ENCODE peak calls at places on chromosomes 11 and 22, in ten cellular contexts. One of them, this sample, is unnamed.

GRCh38 chr22:43796567-43796966 is 15.5 kb downstream of the EFCAB6 start:
- DNase-seq in HCT116: peak; percentile 6
- DNase-seq in nephron progenitor cell: no peak
- DNase-seq in astrocyte of the spinal cord: peak; percentile 29
- DNase-seq in RWPE2: no peak
- DNase-seq in GM20000: no peak
- DNase-seq in AG04449: peak; percentile 34
- DNase-seq in endothelial cell: peak; percentile 16
- DNase-seq in vagina: no peak
- DNase-seq in colonic mucosa: no peak
- DNase-seq in this sample: peak; percentile 53

GRCh38 chr22:31045900-31046587 is 35.1 kb upstream of the SMTN start:
- DNase-seq in HCT116: no peak
- DNase-seq in nephron progenitor cell: no peak
- DNase-seq in astrocyte of the spinal cord: no peak
- DNase-seq in RWPE2: no peak
- DNase-seq in GM20000: no peak
- DNase-seq in AG04449: no peak
- DNase-seq in endothelial cell: peak; percentile 40
- DNase-seq in vagina: no peak
- DNase-seq in colonic mucosa: no peak
- DNase-seq in this sample: no peak

GRCh38 chr11:63829823-63830489 is 9.0 kb upstream of the MARK2 start:
- DNase-seq in HCT116: no peak
- DNase-seq in nephron progenitor cell: peak; percentile 39
- DNase-seq in astrocyte of the spinal cord: peak; percentile 26
- DNase-seq in RWPE2: no peak
- DNase-seq in GM20000: no peak
- DNase-seq in AG04449: no peak
- DNase-seq in endothelial cell: peak; percentile 54
- DNase-seq in vagina: no peak
- DNase-seq in colonic mucosa: no peak
- DNase-seq in this sample: no peak

GRCh38 chr11:133064152-133064877 is 468.0 kb downstream of the OPCML start:
- DNase-seq in HCT116: no peak
- DNase-seq in nephron progenitor cell: peak; percentile 89
- DNase-seq in astrocyte of the spinal cord: peak; percentile 72
- DNase-seq in RWPE2: no peak
- DNase-seq in GM20000: peak; percentile 23
- DNase-seq in AG04449: peak; percentile 23
- DNase-seq in endothelial cell: peak; percentile 92
- DNase-seq in vagina: no peak
- DNase-seq in colonic mucosa: no peak
- DNase-seq in this sample: no peak

GRCh38 chr11:123585721-123586120 is 68.7 kb downstream of the SCN3B start:
- DNase-seq in HCT116: no peak
- DNase-seq in nephron progenitor cell: no peak
- DNase-seq in astrocyte of the spinal cord: no peak
- DNase-seq in RWPE2: no peak
- DNase-seq in GM20000: no peak
- DNase-seq in AG04449: no peak
- DNase-seq in endothelial cell: no peak
- DNase-seq in vagina: no peak
- DNase-seq in colonic mucosa: no peak
- DNase-seq in this sample: no peak

GRCh38 chr11:128831781-128832497 is 35.2 kb downstream of the KCNJ1 start:
- DNase-seq in HCT116: no peak
- DNase-seq in nephron progenitor cell: no peak
- DNase-seq in astrocyte of the spinal cord: no peak
- DNase-seq in RWPE2: no peak
- DNase-seq in GM20000: peak; percentile 47
- DNase-seq in AG04449: no peak
- DNase-seq in endothelial cell: no peak
- DNase-seq in vagina: no peak
- DNase-seq in colonic mucosa: no peak
- DNase-seq in this sample: no peak

GRCh38 chr11:131838016-131838415 is 467.6 kb downstream of the NTM start:
- DNase-seq in HCT116: no peak
- DNase-seq in nephron progenitor cell: no peak
- DNase-seq in astrocyte of the spinal cord: no peak
- DNase-seq in RWPE2: no peak
- DNase-seq in GM20000: no peak
- DNase-seq in AG04449: no peak
- DNase-seq in endothelial cell: no peak
- DNase-seq in vagina: no peak
- DNase-seq in colonic mucosa: no peak
- DNase-seq in this sample: no peak

GRCh38 chr11:225734-226453 is 10.2 kb downstream of the SIRT3 start:
- DNase-seq in HCT116: no peak
- DNase-seq in nephron progenitor cell: no peak
- DNase-seq in astrocyte of the spinal cord: peak; percentile 37
- DNase-seq in RWPE2: no peak
- DNase-seq in GM20000: no peak
- DNase-seq in AG04449: no peak
- DNase-seq in endothelial cell: no peak
- DNase-seq in vagina: no peak
- DNase-seq in colonic mucosa: no peak
- DNase-seq in this sample: no peak

GRCh38 chr11:128765104-128765503 is 71.2 kb downstream of the FLI1 start:
- DNase-seq in HCT116: no peak
- DNase-seq in nephron progenitor cell: no peak
- DNase-seq in astrocyte of the spinal cord: no peak
- DNase-seq in RWPE2: no peak
- DNase-seq in GM20000: no peak
- DNase-seq in AG04449: no peak
- DNase-seq in endothelial cell: no peak
- DNase-seq in vagina: no peak
- DNase-seq in colonic mucosa: no peak
- DNase-seq in this sample: no peak

GRCh38 chr11:123518496-123519054 is 88.5 kb downstream of the GRAMD1B start:
- DNase-seq in HCT116: no peak
- DNase-seq in nephron progenitor cell: no peak
- DNase-seq in astrocyte of the spinal cord: no peak
- DNase-seq in RWPE2: no peak
- DNase-seq in GM20000: peak; percentile 29
- DNase-seq in AG04449: no peak
- DNase-seq in endothelial cell: no peak
- DNase-seq in vagina: no peak
- DNase-seq in colonic mucosa: no peak
- DNase-seq in this sample: no peak

DNA sequence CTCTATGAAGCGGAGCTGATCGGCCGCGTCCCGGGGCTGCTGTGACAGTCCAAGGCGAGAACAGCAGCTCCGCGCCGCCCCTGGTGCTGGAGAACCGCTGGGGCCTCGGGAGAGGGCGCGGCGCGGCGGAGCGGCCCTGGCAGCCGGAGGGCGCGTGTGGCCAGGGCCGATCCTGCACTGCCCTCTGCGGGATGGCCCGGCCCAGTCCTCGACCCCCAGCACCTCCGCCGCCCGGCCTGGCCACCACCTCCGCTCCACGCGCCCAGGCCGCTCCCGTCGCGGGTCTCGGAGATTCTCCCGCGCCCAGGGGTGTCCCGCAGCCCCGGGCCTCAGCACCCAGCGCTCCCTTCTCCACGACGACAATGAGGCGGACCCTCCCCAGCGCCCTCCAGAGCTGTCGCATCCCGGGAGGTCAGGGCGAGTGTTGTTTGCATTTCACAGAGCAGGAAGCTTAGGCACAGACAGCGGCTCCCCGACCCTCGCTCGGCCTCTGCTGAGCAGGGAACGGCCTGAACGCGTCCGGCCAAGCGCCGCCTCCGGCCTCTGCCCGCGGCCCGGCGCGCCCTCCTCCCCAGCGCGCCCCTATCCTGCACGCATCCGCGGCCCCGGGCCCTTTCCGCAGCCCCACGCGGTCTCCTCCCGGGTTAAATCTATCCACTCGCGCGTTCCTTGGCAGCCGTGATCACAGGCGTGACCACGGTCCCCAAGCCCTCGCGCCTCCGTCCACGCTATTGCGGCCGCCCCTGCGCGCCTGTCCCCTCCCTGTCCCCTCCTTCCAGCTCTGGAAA is 109.7 kb downstream of the WNT7B start:
- DNase-seq in HCT116: no peak
- DNase-seq in nephron progenitor cell: peak; percentile 62
- DNase-seq in astrocyte of the spinal cord: no peak
- DNase-seq in RWPE2: no peak
- DNase-seq in GM20000: peak; percentile 69
- DNase-seq in AG04449: no peak
- DNase-seq in endothelial cell: peak; percentile 55
- DNase-seq in vagina: no peak
- DNase-seq in colonic mucosa: peak; percentile 16
- DNase-seq in this sample: no peak
- TF ChIP-seq CTCF in HCT116: no peak
- TF ChIP-seq CTCF in nephron progenitor cell: no peak
- TF ChIP-seq CTCF in astrocyte of the spinal cord: peak; percentile 21
- TF ChIP-seq CTCF in RWPE2: peak; percentile 32
- TF ChIP-seq CTCF in GM20000: no peak
- TF ChIP-seq CTCF in AG04449: peak; percentile 41
- TF ChIP-seq CTCF in endothelial cell: no peak
- TF ChIP-seq CTCF in vagina: no peak
- TF ChIP-seq CTCF in colonic mucosa: no peak
- TF ChIP-seq CTCF in this sample: no peak

GRCh38 chr11:113540416-113541330 is 65.5 kb upstream of the DRD2 start:
- DNase-seq in HCT116: no peak
- DNase-seq in nephron progenitor cell: no peak
- DNase-seq in astrocyte of the spinal cord: no peak
- DNase-seq in RWPE2: no peak
- DNase-seq in GM20000: no peak
- DNase-seq in AG04449: no peak
- DNase-seq in endothelial cell: no peak
- DNase-seq in vagina: no peak
- DNase-seq in colonic mucosa: no peak
- DNase-seq in this sample: no peak
- TF ChIP-seq CTCF in HCT116: no peak
- TF ChIP-seq CTCF in nephron progenitor cell: no peak
- TF ChIP-seq CTCF in astrocyte of the spinal cord: no peak
- TF ChIP-seq CTCF in RWPE2: no peak
- TF ChIP-seq CTCF in GM20000: no peak
- TF ChIP-seq CTCF in AG04449: no peak
- TF ChIP-seq CTCF in endothelial cell: no peak
- TF ChIP-seq CTCF in vagina: no peak
- TF ChIP-seq CTCF in colonic mucosa: no peak
- TF ChIP-seq CTCF in this sample: no peak

GRCh38 chr11:68685656-68686380 is 1.5 kb downstream of the GAL start:
- DNase-seq in HCT116: no peak
- DNase-seq in nephron progenitor cell: no peak
- DNase-seq in astrocyte of the spinal cord: no peak
- DNase-seq in RWPE2: no peak
- DNase-seq in GM20000: no peak
- DNase-seq in AG04449: no peak
- DNase-seq in endothelial cell: no peak
- DNase-seq in vagina: no peak
- DNase-seq in colonic mucosa: no peak
- DNase-seq in this sample: no peak

GRCh38 chr11:68683086-68683951 is 1.0 kb upstream of the GAL start:
- DNase-seq in HCT116: no peak
- DNase-seq in nephron progenitor cell: no peak
- DNase-seq in astrocyte of the spinal cord: no peak
- DNase-seq in RWPE2: no peak
- DNase-seq in GM20000: no peak
- DNase-seq in AG04449: no peak
- DNase-seq in endothelial cell: no peak
- DNase-seq in vagina: no peak
- DNase-seq in colonic mucosa: no peak
- DNase-seq in this sample: no peak

GRCh38 chr11:68686486-68686885 is 2.1 kb downstream of the GAL start:
- DNase-seq in HCT116: no peak
- DNase-seq in nephron progenitor cell: no peak
- DNase-seq in astrocyte of the spinal cord: no peak
- DNase-seq in RWPE2: no peak
- DNase-seq in GM20000: no peak
- DNase-seq in AG04449: no peak
- DNase-seq in endothelial cell: no peak
- DNase-seq in vagina: no peak
- DNase-seq in colonic mucosa: no peak
- DNase-seq in this sample: no peak

GRCh38 chr11:68683952-68684384 is 376 bp upstream of the GAL start:
- DNase-seq in HCT116: no peak
- DNase-seq in nephron progenitor cell: no peak
- DNase-seq in astrocyte of the spinal cord: no peak
- DNase-seq in RWPE2: no peak
- DNase-seq in GM20000: no peak
- DNase-seq in AG04449: no peak
- DNase-seq in endothelial cell: no peak
- DNase-seq in vagina: no peak
- DNase-seq in colonic mucosa: no peak
- DNase-seq in this sample: no peak

GRCh38 chr11:68684385-68685356 is at the start of gene GAL:
- DNase-seq in HCT116: no peak
- DNase-seq in nephron progenitor cell: peak; percentile 61
- DNase-seq in astrocyte of the spinal cord: no peak
- DNase-seq in RWPE2: no peak
- DNase-seq in GM20000: no peak
- DNase-seq in AG04449: no peak
- DNase-seq in endothelial cell: peak; percentile 29
- DNase-seq in vagina: no peak
- DNase-seq in colonic mucosa: no peak
- DNase-seq in this sample: no peak
- TF ChIP-seq CTCF in HCT116: no peak
- TF ChIP-seq CTCF in nephron progenitor cell: no peak
- TF ChIP-seq CTCF in astrocyte of the spinal cord: no peak
- TF ChIP-seq CTCF in RWPE2: no peak
- TF ChIP-seq CTCF in GM20000: no peak
- TF ChIP-seq CTCF in AG04449: no peak
- TF ChIP-seq CTCF in endothelial cell: no peak
- TF ChIP-seq CTCF in vagina: no peak
- TF ChIP-seq CTCF in colonic mucosa: no peak
- TF ChIP-seq CTCF in this sample: no peak

DNA sequence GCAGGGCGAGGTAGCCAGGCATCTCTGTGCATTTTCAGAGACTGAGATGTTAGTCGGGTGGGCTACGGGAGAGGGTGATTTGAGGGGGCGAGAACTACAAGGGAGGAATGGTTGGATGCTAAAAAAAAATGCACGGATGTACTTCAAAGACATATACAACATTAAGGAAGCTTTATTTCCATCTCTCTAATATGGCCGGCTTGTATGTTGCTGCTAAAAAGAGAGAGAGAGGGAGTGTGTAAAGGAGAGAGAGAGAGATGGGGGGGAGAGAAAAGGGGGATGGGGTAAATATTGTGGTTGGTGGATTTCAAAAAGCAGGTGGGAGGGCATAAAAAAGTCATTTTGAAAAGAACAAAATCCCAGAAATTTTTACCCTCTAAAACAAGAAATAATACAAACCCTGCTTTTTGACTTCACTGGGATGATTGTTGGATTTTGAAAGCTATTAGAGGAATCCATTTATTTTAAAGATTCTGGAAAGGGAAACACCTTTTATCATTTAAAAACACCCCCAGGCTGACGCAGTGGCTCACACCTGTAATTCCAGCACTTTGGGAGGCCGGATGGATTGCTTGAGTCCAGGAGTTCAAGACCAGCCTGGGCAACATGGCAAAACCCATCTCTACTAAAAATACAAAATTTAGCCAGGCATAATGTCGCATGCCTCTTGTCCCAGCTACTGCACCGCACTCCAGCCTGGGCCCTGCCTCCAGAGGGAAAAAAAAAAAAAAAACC is at the start of gene SCN2B:
- DNase-seq in HCT116: no peak
- DNase-seq in nephron progenitor cell: no peak
- DNase-seq in astrocyte of the spinal cord: no peak
- DNase-seq in RWPE2: no peak
- DNase-seq in GM20000: no peak
- DNase-seq in AG04449: no peak
- DNase-seq in endothelial cell: no peak
- DNase-seq in vagina: no peak
- DNase-seq in colonic mucosa: no peak
- DNase-seq in this sample: no peak
- TF ChIP-seq CTCF in HCT116: no peak
- TF ChIP-seq CTCF in nephron progenitor cell: no peak
- TF ChIP-seq CTCF in astrocyte of the spinal cord: no peak
- TF ChIP-seq CTCF in RWPE2: no peak
- TF ChIP-seq CTCF in GM20000: no peak
- TF ChIP-seq CTCF in AG04449: no peak
- TF ChIP-seq CTCF in endothelial cell: no peak
- TF ChIP-seq CTCF in vagina: no peak
- TF ChIP-seq CTCF in colonic mucosa: no peak
- TF ChIP-seq CTCF in this sample: no peak

This sample was measured in AG09309.